ENCODE peak calls at places on chromosomes 3 and 15, in seven cellular contexts. L, U, T, H, I, X and J are unnamed samples. For H3K36me3 and H3K4me1, the result is how much of the 10 kb centered on the place peaks cover.

GRCh38 chr3:171620825-171621434 is 160.7 kb upstream of the TNIK start:
- DNase-seq in L (no peak), U (no peak), T (no peak), H (no peak), I (no peak), X (no peak), J (no peak)

GRCh38 chr15:66076591-66077319 is 176.8 kb downstream of the MEGF11 start:
- DNase-seq in L (no peak), U (no peak), T (no peak), H (no peak), I (no peak), X (no peak), J (no peak)

GRCh38 chr3:48507256-48508061 is 3.5 kb upstream of the SHISA5 start:
- DNase-seq in L (peak), U (peak), T (peak), H (peak), I (peak), X (peak), J (peak)

GRCh38 chr15:85280203-85280602 is 100.2 kb upstream of the AKAP13 start:
- DNase-seq in L (no peak), U (no peak), T (no peak), H (no peak), I (no peak), X (no peak), J (no peak)

GRCh38 chr15:47383102-47383501 is 334.2 kb upstream of the SEMA6D start:
- DNase-seq in L (no peak), U (no peak), T (no peak), H (no peak), I (no peak), X (no peak), J (no peak)

GRCh38 chr3:66812741-66813140 is 185.4 kb upstream of the KBTBD8 start:
- DNase-seq in L (no peak), U (no peak), T (no peak), H (no peak), I (no peak), X (no peak), J (no peak)

GRCh38 chr15:73127302-73127936 is 75.2 kb downstream of the NEO1 start:
- DNase-seq in L (peak), U (no peak), T (no peak), H (peak), I (no peak), X (no peak), J (no peak)

GRCh38 chr3:73432021-73432722 is 192.6 kb downstream of the PDZRN3 start:
- DNase-seq in L (peak), U (no peak), T (peak), H (peak), I (no peak), X (no peak), J (no peak)

GRCh38 chr15:68303560-68304436 is 26.3 kb downstream of the FEM1B start:
- DNase-seq in L (no peak), U (no peak), T (peak), H (no peak), I (no peak), X (peak), J (no peak)

GRCh38 chr3:100400424-100400781 is 486 bp downstream of the TOMM70 start:
- DNase-seq in L (no peak), U (peak), T (no peak), H (no peak), I (no peak), X (peak), J (no peak)

GRCh38 chr3:54969652-54970051 is 41.8 kb upstream of the LRTM1 start:
- DNase-seq in L (no peak), U (no peak), T (no peak), H (no peak), I (no peak), X (no peak), J (no peak)

GRCh38 chr3:112109313-112109712 is 23.1 kb downstream of the C3orf52 start:
- DNase-seq in L (no peak), U (no peak), T (no peak), H (no peak), I (no peak), X (no peak), J (no peak)

GRCh38 chr3:171790574-171790897 is 19.7 kb downstream of the PLD1 start:
- DNase-seq in L (no peak), U (no peak), T (no peak), H (no peak), I (no peak), X (no peak), J (no peak)

GRCh38 chr3:57956119-57956832 is 51.9 kb upstream of the FLNB start:
- DNase-seq in L (no peak), U (no peak), T (no peak), H (peak), I (no peak), X (no peak), J (no peak)

GRCh38 chr3:184582583-184582982 is 21.0 kb downstream of the EPHB3 start:
- DNase-seq in L (no peak), U (no peak), T (no peak), H (no peak), I (no peak), X (peak), J (peak)

GRCh38 chr3:138433892-138434275 is 532 bp upstream of the ESYT3 start:
- DNase-seq in L (no peak), U (no peak), T (no peak), H (no peak), I (no peak), X (no peak), J (no peak)

GRCh38 chr3:97105989-97106651 is 291.7 kb downstream of the EPHA6 start:
- DNase-seq in L (no peak), U (no peak), T (no peak), H (no peak), I (no peak), X (no peak), J (no peak)

GRCh38 chr3:79005084-79005483 is 762.7 kb downstream of the ROBO1 start:
- DNase-seq in L (no peak), U (no peak), T (no peak), H (no peak), I (no peak), X (no peak), J (no peak)

GRCh38 chr3:53140575-53141467 is 10.6 kb upstream of the RFT1 start:
- DNase-seq in L (no peak), U (no peak), T (no peak), H (peak), I (no peak), X (no peak), J (no peak)

GRCh38 chr3:31185004-31185357 is 290.5 kb upstream of the GADL1 start:
- DNase-seq in L (no peak), U (no peak), T (no peak), H (peak), I (no peak), X (no peak), J (no peak)

GRCh38 chr3:188819939-188820338 is 351.8 kb upstream of the TPRG1 start:
- DNase-seq in L (no peak), U (no peak), T (peak), H (peak), I (no peak), X (no peak), J (no peak)

GRCh38 chr3:164940737-164941136 is 137.6 kb downstream of the SI start:
- DNase-seq in L (no peak), U (no peak), T (no peak), H (no peak), I (no peak), X (no peak), J (no peak)

GRCh38 chr15:82808634-82809041 is 790 bp upstream of the WHAMM start:
- DNase-seq in L (no peak), U (no peak), T (no peak), H (no peak), I (no peak), X (no peak), J (no peak)

GRCh38 chr15:33152502-33153109 is 41.9 kb downstream of the FMN1 start:
- DNase-seq in L (no peak), U (no peak), T (no peak), H (peak), I (no peak), X (no peak), J (no peak)

GRCh38 chr15:64781299-64781698 is 5.9 kb upstream of the RBPMS2 start:
- DNase-seq in L (no peak), U (no peak), T (no peak), H (no peak), I (no peak), X (no peak), J (no peak)

GRCh38 chr3:172332256-172333041 is 115.8 kb downstream of the GHSR start:
- DNase-seq in L (peak), U (peak), T (peak), H (peak), I (no peak), X (peak), J (peak)

GRCh38 chr15:94164202-94164807 is 67.1 kb upstream of the MCTP2 start:
- DNase-seq in L (no peak), U (peak), T (peak), H (peak), I (peak), X (no peak), J (no peak)

GRCh38 chr3:11535207-11535960 is 108.3 kb downstream of the VGLL4 start:
- DNase-seq in L (no peak), U (no peak), T (no peak), H (no peak), I (no peak), X (no peak), J (no peak)

GRCh38 chr15:85625856-85626255 is 168.9 kb downstream of the KLHL25 start:
- DNase-seq in L (no peak), U (no peak), T (no peak), H (peak), I (no peak), X (no peak), J (no peak)

GRCh38 chr15:41284425-41285177 is 47.8 kb downstream of the OIP5 start:
- DNase-seq in L (no peak), U (no peak), T (no peak), H (peak), I (no peak), X (peak), J (no peak)

GRCh38 chr3:152218604-152219003 is 50.1 kb upstream of the MBNL1 start:
- DNase-seq in L (no peak), U (no peak), T (no peak), H (no peak), I (no peak), X (no peak), J (no peak)

GRCh38 chr3:15229262-15229661 is 23.2 kb downstream of the CAPN7 start:
- DNase-seq in L (no peak), U (no peak), T (no peak), H (no peak), I (no peak), X (no peak), J (no peak)
- H3K36me3 ChIP-seq in L (under half), U (half or more), T (under half), H (under half), I (half or more), X (half or more), J (half or more)

GRCh38 chr15:98668566-98669308 is 20.4 kb downstream of the IGF1R start:
- DNase-seq in L (no peak), U (no peak), T (no peak), H (peak), I (no peak), X (no peak), J (no peak)
- H3K4me1 ChIP-seq in L (half or more), U (under half), T (under half), H (under half), I (under half), X (under half), J (half or more)

GRCh38 chr3:134797080-134797801 is 2.2 kb downstream of the EPHB1 start:
- DNase-seq in L (no peak), U (no peak), T (no peak), H (no peak), I (no peak), X (no peak), J (no peak)
- H3K4me3 ChIP-seq in L (no peak), U (no peak), T (peak), H (peak), I (peak), X (peak), J (peak)

GRCh38 chr3:105783631-105784030 is 85.2 kb downstream of the CBLB start:
- DNase-seq in L (no peak), U (no peak), T (no peak), H (no peak), I (no peak), X (no peak), J (no peak)

GRCh38 chr3:105788548-105789036 is 80.2 kb downstream of the CBLB start:
- DNase-seq in L (no peak), U (no peak), T (no peak), H (no peak), I (no peak), X (no peak), J (no peak)

GRCh38 chr3:105785790-105786189 is 83.0 kb downstream of the CBLB start:
- DNase-seq in L (no peak), U (no peak), T (no peak), H (no peak), I (no peak), X (no peak), J (peak)

GRCh38 chr3:105786988-105787387 is 81.8 kb downstream of the CBLB start:
- DNase-seq in L (no peak), U (no peak), T (no peak), H (no peak), I (no peak), X (no peak), J (no peak)

GRCh38 chr3:105786241-105786640 is 82.6 kb downstream of the CBLB start:
- DNase-seq in L (no peak), U (no peak), T (no peak), H (no peak), I (no peak), X (no peak), J (no peak)
- H3K36me3 ChIP-seq in L (under half), U (under half), T (under half), H (under half), I (under half), X (under half), J (under half)

GRCh38 chr3:143952569-143953069 is 19.0 kb upstream of the DIPK2A start:
- DNase-seq in L (no peak), U (no peak), T (no peak), H (no peak), I (no peak), X (no peak), J (no peak)
- H3K4me1 ChIP-seq in L (under half), U (under half), T (under half), H (under half), I (under half), X (under half), J (under half)